ENCODE peak calls at places on chromosomes 16 and 17, in seven cellular contexts. One of them, this sample, is unnamed.

GRCh38 chr16:89135166-89135565 is 36.4 kb upstream of the CDH15 start:
- DNase-seq in HepG2: no peak
- DNase-seq in K562: no peak
- DNase-seq in Panc1: no peak
- DNase-seq in GM12878: no peak
- DNase-seq in H1: no peak
- DNase-seq in SK-N-SH: no peak
- DNase-seq in this sample: no peak

GRCh38 chr16:59030923-59031485 is 296.9 kb upstream of the GOT2 start:
- DNase-seq in HepG2: no peak
- DNase-seq in H1: no peak
- DNase-seq in SK-N-SH: no peak
- DNase-seq in K562: no peak
- DNase-seq in Panc1: no peak
- DNase-seq in GM12878: no peak
- DNase-seq in this sample: no peak

GRCh38 chr16:64627288-64627687 is 494.6 kb downstream of the CDH11 start:
- DNase-seq in K562: no peak
- DNase-seq in Panc1: no peak
- DNase-seq in GM12878: no peak
- DNase-seq in HepG2: no peak
- DNase-seq in SK-N-SH: no peak
- DNase-seq in H1: peak; percentile 49
- DNase-seq in this sample: no peak

GRCh38 chr16:82699711-82700495 is 73.1 kb downstream of the CDH13 start:
- DNase-seq in SK-N-SH: no peak
- DNase-seq in HepG2: no peak
- DNase-seq in K562: no peak
- DNase-seq in Panc1: no peak
- DNase-seq in GM12878: no peak
- DNase-seq in H1: no peak
- DNase-seq in this sample: no peak

GRCh38 chr17:9760336-9760735 is 31.1 kb downstream of the DHRS7C start:
- DNase-seq in GM12878: no peak
- DNase-seq in K562: no peak
- DNase-seq in Panc1: no peak
- DNase-seq in SK-N-SH: no peak
- DNase-seq in HepG2: no peak
- DNase-seq in H1: no peak
- DNase-seq in this sample: no peak

GRCh38 chr17:62692721-62693431 is 65.4 kb downstream of the MRC2 start:
- DNase-seq in GM12878: no peak
- DNase-seq in K562: peak; percentile 90
- DNase-seq in Panc1: no peak
- DNase-seq in HepG2: peak; percentile 24
- DNase-seq in H1: peak; percentile 77
- DNase-seq in SK-N-SH: peak; percentile 82
- DNase-seq in this sample: no peak

GRCh38 chr17:44981221-44981968 is 13.3 kb upstream of the C1QL1 start:
- DNase-seq in Panc1: peak; percentile 69
- DNase-seq in SK-N-SH: no peak
- DNase-seq in H1: no peak
- DNase-seq in HepG2: peak; percentile 67
- DNase-seq in K562: no peak
- DNase-seq in GM12878: no peak
- DNase-seq in this sample: no peak

GRCh38 chr16:68732068-68732680 is 4.9 kb upstream of the CDH1 start:
- DNase-seq in H1: peak; percentile 63
- DNase-seq in K562: peak; percentile 91
- DNase-seq in HepG2: peak; percentile 62
- DNase-seq in SK-N-SH: peak; percentile 61
- DNase-seq in GM12878: no peak
- DNase-seq in Panc1: no peak
- DNase-seq in this sample: peak; percentile 60

GRCh38 chr17:62827722-62828498 is 19.8 kb upstream of the MARCHF10 start:
- DNase-seq in SK-N-SH: peak; percentile 65
- DNase-seq in K562: no peak
- DNase-seq in Panc1: no peak
- DNase-seq in HepG2: no peak
- DNase-seq in H1: no peak
- DNase-seq in GM12878: no peak
- DNase-seq in this sample: no peak

GRCh38 chr16:933581-933980 is 37.2 kb downstream of the LMF1 start:
- DNase-seq in SK-N-SH: no peak
- DNase-seq in Panc1: no peak
- DNase-seq in GM12878: no peak
- DNase-seq in HepG2: no peak
- DNase-seq in H1: no peak
- DNase-seq in K562: no peak
- DNase-seq in this sample: no peak

GRCh38 chr17:57945999-57946797 is 9.0 kb downstream of the CUEDC1 start:
- DNase-seq in K562: no peak
- DNase-seq in Panc1: no peak
- DNase-seq in H1: no peak
- DNase-seq in HepG2: no peak
- DNase-seq in GM12878: no peak
- DNase-seq in SK-N-SH: no peak
- DNase-seq in this sample: no peak

GRCh38 chr17:47720754-47721533 is 12.1 kb upstream of the TBX21 start:
- DNase-seq in HepG2: no peak
- DNase-seq in GM12878: no peak
- DNase-seq in K562: no peak
- DNase-seq in Panc1: no peak
- DNase-seq in SK-N-SH: peak; percentile 70
- DNase-seq in H1: peak; percentile 69
- DNase-seq in this sample: peak; percentile 24

GRCh38 chr17:76793775-76794174 is 55.9 kb downstream of the MFSD11 start:
- DNase-seq in HepG2: peak; percentile 53
- DNase-seq in SK-N-SH: peak; percentile 61
- DNase-seq in Panc1: peak; percentile 27
- DNase-seq in H1: no peak
- DNase-seq in K562: peak; percentile 75
- DNase-seq in GM12878: no peak
- DNase-seq in this sample: peak; percentile 53

GRCh38 chr16:78606572-78606971 is 507.1 kb downstream of the WWOX start:
- DNase-seq in K562: no peak
- DNase-seq in Panc1: no peak
- DNase-seq in H1: no peak
- DNase-seq in GM12878: no peak
- DNase-seq in SK-N-SH: no peak
- DNase-seq in HepG2: no peak
- DNase-seq in this sample: no peak

GRCh38 chr16:86492961-86493639 is 17.2 kb upstream of the FOXF1 start:
- DNase-seq in SK-N-SH: no peak
- DNase-seq in Panc1: no peak
- DNase-seq in K562: no peak
- DNase-seq in HepG2: no peak
- DNase-seq in H1: no peak
- DNase-seq in GM12878: no peak
- DNase-seq in this sample: no peak

GRCh38 chr17:4124994-4125393 is 17.8 kb downstream of the ZZEF1 start:
- DNase-seq in SK-N-SH: no peak
- DNase-seq in Panc1: no peak
- DNase-seq in H1: no peak
- DNase-seq in GM12878: no peak
- DNase-seq in HepG2: no peak
- DNase-seq in K562: no peak
- DNase-seq in this sample: no peak

GRCh38 chr16:65154321-65154720 is 32.5 kb upstream of the CDH11 start:
- DNase-seq in GM12878: no peak
- DNase-seq in Panc1: no peak
- DNase-seq in SK-N-SH: no peak
- DNase-seq in H1: no peak
- DNase-seq in K562: no peak
- DNase-seq in HepG2: no peak
- DNase-seq in this sample: no peak

GRCh38 chr17:75250009-75250471 is 11.4 kb downstream of the GGA3 start:
- DNase-seq in HepG2: no peak
- DNase-seq in H1: no peak
- DNase-seq in GM12878: peak; percentile 79
- DNase-seq in SK-N-SH: no peak
- DNase-seq in Panc1: no peak
- DNase-seq in K562: peak; percentile 23
- DNase-seq in this sample: no peak
- TF ChIP-seq SIN3A in HepG2: no peak
- TF ChIP-seq SIN3A in H1: no peak
- TF ChIP-seq SIN3A in GM12878: no peak
- TF ChIP-seq SIN3A in SK-N-SH: no peak
- TF ChIP-seq SIN3A in Panc1: no peak
- TF ChIP-seq SIN3A in K562: no peak
- TF ChIP-seq SIN3A in this sample: no peak

GRCh38 chr16:3982216-3982615 is 101.7 kb upstream of the CREBBP start:
- DNase-seq in SK-N-SH: no peak
- DNase-seq in GM12878: no peak
- DNase-seq in H1: no peak
- DNase-seq in Panc1: no peak
- DNase-seq in K562: no peak
- DNase-seq in HepG2: no peak
- DNase-seq in this sample: no peak

GRCh38 chr16:3979518-3979917 is 99.0 kb upstream of the CREBBP start:
- DNase-seq in GM12878: no peak
- DNase-seq in K562: no peak
- DNase-seq in HepG2: no peak
- DNase-seq in Panc1: no peak
- DNase-seq in H1: no peak
- DNase-seq in SK-N-SH: no peak
- DNase-seq in this sample: no peak

GRCh38 chr16:3983081-3983520 is 102.6 kb upstream of the CREBBP start:
- DNase-seq in GM12878: no peak
- DNase-seq in H1: peak; percentile 84
- DNase-seq in SK-N-SH: peak; percentile 91
- DNase-seq in Panc1: no peak
- DNase-seq in HepG2: peak; percentile 25
- DNase-seq in K562: peak; percentile 82
- DNase-seq in this sample: peak; percentile 60

GRCh38 chr16:3979070-3979469 is 98.6 kb upstream of the CREBBP start:
- DNase-seq in K562: no peak
- DNase-seq in SK-N-SH: no peak
- DNase-seq in HepG2: no peak
- DNase-seq in GM12878: no peak
- DNase-seq in Panc1: no peak
- DNase-seq in H1: no peak
- DNase-seq in this sample: no peak

GRCh38 chr16:3980311-3981111 is 100.0 kb upstream of the CREBBP start:
- DNase-seq in HepG2: no peak
- DNase-seq in Panc1: no peak
- DNase-seq in K562: no peak
- DNase-seq in H1: no peak
- DNase-seq in SK-N-SH: peak; percentile 59
- DNase-seq in GM12878: no peak
- DNase-seq in this sample: no peak
- TF ChIP-seq SIN3A in HepG2: no peak
- TF ChIP-seq SIN3A in Panc1: no peak
- TF ChIP-seq SIN3A in K562: no peak
- TF ChIP-seq SIN3A in H1: no peak
- TF ChIP-seq SIN3A in SK-N-SH: no peak
- TF ChIP-seq SIN3A in GM12878: no peak
- TF ChIP-seq SIN3A in this sample: no peak

DNA sequence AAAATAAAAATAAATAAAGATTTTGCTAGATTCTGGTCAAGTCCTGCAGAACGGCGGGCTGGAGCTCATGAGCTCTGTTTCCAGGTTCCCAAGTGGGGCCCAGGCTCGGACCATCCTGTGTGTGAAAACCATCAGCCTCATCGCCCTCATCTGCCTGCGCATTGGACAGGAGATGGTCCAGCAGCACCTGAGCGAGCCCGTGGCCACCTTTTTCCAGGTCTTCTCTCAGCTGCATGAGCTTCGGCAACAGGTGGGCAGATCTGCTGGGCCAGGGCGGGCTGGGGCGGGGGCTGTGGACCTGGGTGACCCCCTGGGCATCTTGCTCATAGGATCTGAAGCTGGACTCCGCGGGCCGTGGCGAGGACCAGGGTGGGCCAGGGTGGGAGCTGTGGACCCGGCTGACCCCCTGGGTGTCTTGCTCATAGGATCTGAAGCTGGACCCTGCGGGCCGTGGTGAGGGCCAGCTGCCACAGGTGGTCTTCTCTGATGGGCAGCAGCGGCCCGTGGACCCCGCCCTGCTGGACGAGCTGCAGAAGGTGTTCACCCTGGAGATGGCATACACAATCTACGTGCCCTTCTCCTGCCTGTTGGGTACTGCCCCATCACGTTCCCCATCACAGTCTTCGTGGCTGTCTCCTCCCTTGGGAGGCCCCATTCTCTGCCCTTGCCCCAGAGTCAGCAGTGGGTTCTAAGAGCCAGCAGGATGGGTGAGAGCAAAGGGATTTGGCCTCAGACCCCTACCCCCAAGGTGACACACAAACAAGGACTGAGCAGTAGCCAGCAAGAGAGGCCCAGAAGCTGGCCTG is 7.9 kb downstream of the WDR81 start:
- DNase-seq in GM12878: no peak
- DNase-seq in K562: no peak
- DNase-seq in Panc1: no peak
- DNase-seq in SK-N-SH: no peak
- DNase-seq in HepG2: no peak
- DNase-seq in H1: no peak
- DNase-seq in this sample: no peak
- TF ChIP-seq SIN3A in GM12878: no peak
- TF ChIP-seq SIN3A in K562: no peak
- TF ChIP-seq SIN3A in Panc1: no peak
- TF ChIP-seq SIN3A in SK-N-SH: no peak
- TF ChIP-seq SIN3A in HepG2: no peak
- TF ChIP-seq SIN3A in H1: no peak
- TF ChIP-seq SIN3A in this sample: no peak

GRCh38 chr17:15777717-15778116 is 45.6 kb downstream of the TBC1D26 start:
- DNase-seq in GM12878: no peak
- DNase-seq in HepG2: no peak
- DNase-seq in SK-N-SH: no peak
- DNase-seq in K562: no peak
- DNase-seq in H1: no peak
- DNase-seq in Panc1: no peak
- DNase-seq in this sample: no peak

GRCh38 chr17:15777297-15777696 is 45.2 kb downstream of the TBC1D26 start:
- DNase-seq in H1: no peak
- DNase-seq in SK-N-SH: no peak
- DNase-seq in K562: no peak
- DNase-seq in GM12878: no peak
- DNase-seq in Panc1: no peak
- DNase-seq in HepG2: no peak
- DNase-seq in this sample: no peak

GRCh38 chr17:15780188-15780587 is 48.1 kb downstream of the TBC1D26 start:
- DNase-seq in K562: no peak
- DNase-seq in SK-N-SH: no peak
- DNase-seq in GM12878: no peak
- DNase-seq in HepG2: no peak
- DNase-seq in H1: no peak
- DNase-seq in Panc1: no peak
- DNase-seq in this sample: no peak

GRCh38 chr17:15779119-15779518 is 47.0 kb downstream of the TBC1D26 start:
- DNase-seq in Panc1: no peak
- DNase-seq in HepG2: no peak
- DNase-seq in SK-N-SH: no peak
- DNase-seq in H1: no peak
- DNase-seq in GM12878: no peak
- DNase-seq in K562: no peak
- DNase-seq in this sample: no peak

DNA sequence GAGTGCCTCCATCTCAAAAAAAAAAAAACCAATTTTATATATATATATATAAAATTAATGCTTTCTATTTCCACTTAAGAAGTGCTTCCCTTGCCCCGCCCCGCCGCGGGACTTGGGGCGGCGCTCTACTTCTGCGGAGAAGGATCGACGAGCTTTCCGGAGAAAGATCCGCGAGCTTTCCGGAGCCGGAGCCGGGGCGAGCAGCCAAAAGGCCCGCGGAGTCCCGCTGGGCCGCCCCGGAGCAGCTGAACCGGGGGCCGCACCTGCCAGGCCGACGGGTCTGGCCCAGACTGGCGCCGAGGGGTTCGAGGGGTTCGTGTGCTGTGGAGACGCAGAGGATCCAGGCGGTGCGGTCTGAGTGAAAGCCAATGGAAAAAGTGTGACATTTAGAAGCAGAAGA is 50.7 kb downstream of the TBC1D26 start:
- DNase-seq in K562: no peak
- DNase-seq in Panc1: no peak
- DNase-seq in GM12878: no peak
- DNase-seq in SK-N-SH: no peak
- DNase-seq in HepG2: no peak
- DNase-seq in H1: no peak
- DNase-seq in this sample: no peak
- TF ChIP-seq SIN3A in K562: no peak
- TF ChIP-seq SIN3A in Panc1: no peak
- TF ChIP-seq SIN3A in GM12878: no peak
- TF ChIP-seq SIN3A in SK-N-SH: no peak
- TF ChIP-seq SIN3A in HepG2: no peak
- TF ChIP-seq SIN3A in H1: no peak
- TF ChIP-seq SIN3A in this sample: no peak

This sample was measured in HCT116.